ENCODE peak calls at places on chromosomes 11 and 22, in five cellular contexts. X, O, K, G and W are unnamed samples.

GRCh38 chr22:48602805-48603518 is 1224.7 kb downstream of the BRD1 start:
- DNase-seq in X (no peak), O (no peak), K (no peak), G (no peak), W (no peak)

GRCh38 chr11:116055064-116055463 is 550.8 kb upstream of the CADM1 start:
- DNase-seq in X (no peak), O (no peak), K (no peak), G (no peak), W (no peak)

GRCh38 chr11:69178819-69179482 is 23.2 kb downstream of the SMIM38 start:
- DNase-seq in X (no peak), O (no peak), K (no peak), G (no peak), W (no peak)

GRCh38 chr22:42432020-42432596 is at the start of gene NFAM1:
- DNase-seq in X (no peak), O (no peak), K (no peak), G (no peak), W (no peak)

GRCh38 chr22:29475550-29475949 is 4.5 kb upstream of the NEFH start:
- DNase-seq in X (no peak), O (no peak), K (no peak), G (peak), W (no peak)

GRCh38 chr22:33255781-33256180 is 197.6 kb upstream of the SYN3 start:
- DNase-seq in X (no peak), O (no peak), K (no peak), G (no peak), W (no peak)

GRCh38 chr11:92667446-92668165 is 301.8 kb upstream of the MTNR1B start:
- DNase-seq in X (no peak), O (no peak), K (no peak), G (no peak), W (no peak)

GRCh38 chr11:22780914-22781593 is 48.5 kb downstream of the SVIP start:
- DNase-seq in X (no peak), O (no peak), K (no peak), G (no peak), W (no peak)

GRCh38 chr22:19060356-19061009 is 61.7 kb downstream of the DGCR2 start:
- DNase-seq in X (no peak), O (no peak), K (peak), G (no peak), W (peak)

GRCh38 chr11:129375731-129376657 is at the start of gene BARX2:
- DNase-seq in X (no peak), O (no peak), K (peak), G (peak), W (peak)

GRCh38 chr11:120509346-120510053 is 2.0 kb upstream of the GRIK4 start:
- DNase-seq in X (no peak), O (no peak), K (no peak), G (no peak), W (no peak)